ENCODE peak calls at places on chromosomes 7 and 10, in four cellular contexts. L is psoas muscle, V is suprapubic skin, F is kidney epithelial cell. E is an unnamed sample.
A peak's percentile ranks its signal among the peaks of the same experiment; 100 is the strongest.

GRCh38 chr10:77350711-77351119 is 286.9 kb downstream of the KCNMA1 start:
- DNase-seq in L (peak; percentile 71), V (no peak), F (peak; percentile 96), E (peak; percentile 97)

GRCh38 chr10:21265622-21266021 is 259.9 kb downstream of the SKIDA1 start:
- DNase-seq in L (no peak), V (no peak), F (no peak), E (no peak)

GRCh38 chr7:30322656-30323355 is 38.4 kb downstream of the ZNRF2 start:
- DNase-seq in L (no peak), V (no peak), F (no peak), E (no peak)

GRCh38 chr10:96319754-96320514 is 15.7 kb downstream of the DNTT start:
- DNase-seq in L (no peak), V (no peak), F (no peak), E (no peak)

GRCh38 chr10:52056296-52056695 is 257.8 kb upstream of the DKK1 start:
- DNase-seq in L (no peak), V (no peak), F (no peak), E (no peak)

GRCh38 chr7:98785929-98786571 is 83.8 kb downstream of the TMEM130 start:
- DNase-seq in L (no peak), V (no peak), F (no peak), E (no peak)

GRCh38 chr10:26093229-26093628 is 123.3 kb upstream of the GAD2 start:
- DNase-seq in L (no peak), V (no peak), F (no peak), E (no peak)

GRCh38 chr7:42197391-42197790 is 39.6 kb downstream of the GLI3 start:
- DNase-seq in L (no peak), V (no peak), F (peak; percentile 73), E (no peak)

GRCh38 chr10:88881922-88882645 is 2.0 kb downstream of the STAMBPL1 start:
- DNase-seq in L (no peak), V (no peak), F (no peak), E (no peak)

GRCh38 chr7:36216063-36216684 is 63.1 kb downstream of the EEPD1 start:
- DNase-seq in L (no peak), V (peak; percentile 16), F (no peak), E (no peak)

GRCh38 chr10:48890904-48891839 is 48.5 kb downstream of the LRRC18 start:
- DNase-seq in L (no peak), V (no peak), F (no peak), E (no peak)

GRCh38 chr10:78363190-78363589 is 329.5 kb downstream of the RPS24 start:
- DNase-seq in L (no peak), V (no peak), F (no peak), E (no peak)

GRCh38 chr7:131607291-131608111 is 51.1 kb upstream of the PODXL start:
- DNase-seq in L (no peak), V (no peak), F (no peak), E (no peak)

GRCh38 chr7:106289848-106290247 is 5.1 kb upstream of the NAMPT start:
- DNase-seq in L (no peak), V (no peak), F (no peak), E (no peak)

GRCh38 chr7:106290319-106290718 is 5.5 kb upstream of the NAMPT start:
- DNase-seq in L (no peak), V (no peak), F (no peak), E (no peak)

GRCh38 chr7:106291247-106291646 is 6.5 kb upstream of the NAMPT start:
- DNase-seq in L (no peak), V (no peak), F (no peak), E (no peak)

GRCh38 chr7:106294334-106294733 is 9.6 kb upstream of the NAMPT start:
- DNase-seq in L (no peak), V (no peak), F (no peak), E (no peak)
- TF ChIP-seq CTCF in L (no peak), V (no peak), F (no peak), E (peak; percentile 22)

GRCh38 chr7:109460296-109460695 is 890.6 kb downstream of the DNAJB9 start:
- DNase-seq in L (no peak), V (no peak), F (no peak), E (no peak)
- H3K4me3 ChIP-seq in L (no peak overlapping the region), V (no peak overlapping the region), F (no peak overlapping the region), E (no peak overlapping the region)

DNA sequence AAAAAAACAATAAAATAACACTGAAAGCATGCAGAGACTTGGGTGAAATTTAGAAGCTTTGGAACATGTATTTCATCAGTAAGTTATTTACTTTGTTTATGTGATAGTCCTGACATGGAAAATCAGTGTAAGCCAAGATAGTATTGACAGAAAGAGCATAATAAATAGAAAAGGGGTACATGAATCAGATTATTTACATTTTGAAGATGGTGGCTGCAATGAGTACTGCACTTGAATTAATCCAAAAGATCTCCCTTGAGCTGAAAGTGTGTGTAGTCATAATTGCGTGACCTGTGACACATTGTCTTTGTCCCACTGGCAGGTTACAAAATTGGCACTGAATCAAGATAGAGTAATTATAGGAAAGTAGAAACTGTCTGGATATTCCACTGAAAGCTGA is 562.9 kb downstream of the GFRA1 start:
- DNase-seq in L (no peak), V (no peak), F (no peak), E (no peak)
- TF ChIP-seq CTCF in L (no peak), V (no peak), F (no peak), E (no peak)

GRCh38 chr10:104259999-104260774 is 5.5 kb downstream of the GSTO1 start:
- DNase-seq in L (no peak), V (no peak), F (no peak), E (no peak)
- H3K4me3 ChIP-seq in L (no peak overlapping the region), V (no peak overlapping the region), F (no peak overlapping the region), E (no peak overlapping the region)

DNA sequence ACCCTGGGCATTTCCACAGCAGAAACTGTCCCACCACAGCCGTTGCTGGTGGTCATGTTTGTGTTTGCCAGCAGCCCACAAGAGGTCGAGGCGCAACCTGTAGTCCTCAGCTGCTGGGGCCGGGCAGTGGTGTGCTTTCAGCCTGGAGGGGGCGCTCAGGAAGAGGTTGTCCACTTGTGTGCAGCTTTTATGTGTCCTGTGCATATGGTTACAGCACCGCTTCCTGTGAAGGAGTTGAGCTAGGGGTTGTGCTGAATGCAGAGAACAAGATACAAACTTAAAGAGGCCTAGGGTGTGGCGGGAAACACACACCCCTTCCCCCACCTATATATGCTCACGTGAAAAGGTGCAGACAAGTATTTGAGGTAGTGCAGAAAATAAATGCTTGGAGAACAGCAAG is 29.5 kb upstream of the PFKFB3 start:
- DNase-seq in L (no peak), V (no peak), F (no peak), E (no peak)
- TF ChIP-seq CTCF in L (peak; percentile 25), V (no peak), F (peak; percentile 25), E (peak; percentile 19)

E was measured in astrocyte of the cerebellum.